ENCODE peak calls at places on chromosomes 12 and 14, in six cellular contexts. N is astrocyte of the spinal cord, P is fibroblast of mammary gland, S is kidney epithelial cell, B is cardiac fibroblast, O is thoracic aorta. M is an unnamed sample.
A peak's percentile ranks its signal among the peaks of the same experiment; 100 is the strongest.

GRCh38 chr12:71007736-71008449 is 87.4 kb upstream of the PTPRR start:
- DNase-seq in O (no peak), B (no peak), P (peak; percentile 68), S (no peak), N (no peak), M (no peak)

GRCh38 chr12:75632452-75632851 is 121.0 kb upstream of the KRR1 start:
- DNase-seq in P (peak; percentile 25), O (no peak), B (peak; percentile 36), S (no peak), N (peak; percentile 60), M (no peak)

GRCh38 chr12:40170593-40170992 is 54.2 kb upstream of the LRRK2 start:
- DNase-seq in N (no peak), S (no peak), B (no peak), P (no peak), O (no peak), M (no peak)

GRCh38 chr14:99213101-99213500 is 58.9 kb downstream of the BCL11B start:
- DNase-seq in B (no peak), O (no peak), S (no peak), N (no peak), P (no peak), M (no peak)

GRCh38 chr12:124087251-124088141 is 114.5 kb downstream of the ZNF664 start:
- DNase-seq in S (no peak), N (no peak), B (no peak), O (no peak), P (no peak), M (no peak)

GRCh38 chr12:93813181-93813580 is 136.0 kb downstream of the CRADD start:
- DNase-seq in B (peak; percentile 97), P (peak; percentile 50), N (no peak), S (no peak), O (no peak), M (no peak)

GRCh38 chr12:111180830-111181726 is 187.8 kb downstream of the PHETA1 start:
- DNase-seq in B (peak; percentile 60), N (no peak), O (peak; percentile 14), S (no peak), P (peak; percentile 47), M (no peak)

GRCh38 chr12:33605776-33606175 is 166.2 kb upstream of the SYT10 start:
- DNase-seq in B (no peak), O (no peak), P (peak; percentile 2), S (no peak), N (no peak), M (peak; percentile 50)

GRCh38 chr12:46983393-46983793 is 96.0 kb upstream of the PCED1B start:
- DNase-seq in N (no peak), O (no peak), P (no peak), S (no peak), B (no peak), M (no peak)

GRCh38 chr14:90381011-90381790 is 15.6 kb upstream of the CALM1 start:
- DNase-seq in O (no peak), N (no peak), S (no peak), B (peak; percentile 46), P (peak; percentile 45), M (no peak)

GRCh38 chr14:32666310-32666709 is 272.4 kb upstream of the NPAS3 start:
- DNase-seq in P (no peak), N (no peak), O (no peak), S (no peak), B (no peak), M (no peak)

GRCh38 chr12:80776706-80777105 is 60.0 kb downstream of the MYF5 start:
- DNase-seq in N (no peak), P (no peak), S (no peak), B (no peak), O (no peak), M (no peak)

GRCh38 chr12:62779488-62779887 is 155.5 kb downstream of the PPM1H start:
- DNase-seq in S (no peak), N (no peak), P (no peak), O (no peak), B (no peak), M (no peak)

GRCh38 chr14:21498540-21499526 is 12.3 kb downstream of the METTL3 start:
- DNase-seq in B (peak; percentile 61), P (peak; percentile 60), O (no peak), S (no peak), N (peak; percentile 50), M (peak; percentile 65)
- TF ChIP-seq CTCF in B (peak; percentile 35), P (peak; percentile 50), O (peak; percentile 45), S (peak; percentile 46), N (peak; percentile 42), M (peak; percentile 77)

GRCh38 chr14:21724115-21724973 is 50.7 kb upstream of the OR4E1 start:
- DNase-seq in B (no peak), P (no peak), S (no peak), N (no peak), O (no peak), M (no peak)

GRCh38 chr14:21719841-21720240 is 46.2 kb upstream of the OR4E1 start:
- DNase-seq in B (no peak), P (no peak), N (no peak), O (no peak), S (no peak), M (no peak)

GRCh38 chr14:21721504-21721903 is 47.9 kb upstream of the OR4E1 start:
- DNase-seq in N (no peak), O (no peak), B (no peak), P (no peak), S (no peak), M (no peak)

DNA sequence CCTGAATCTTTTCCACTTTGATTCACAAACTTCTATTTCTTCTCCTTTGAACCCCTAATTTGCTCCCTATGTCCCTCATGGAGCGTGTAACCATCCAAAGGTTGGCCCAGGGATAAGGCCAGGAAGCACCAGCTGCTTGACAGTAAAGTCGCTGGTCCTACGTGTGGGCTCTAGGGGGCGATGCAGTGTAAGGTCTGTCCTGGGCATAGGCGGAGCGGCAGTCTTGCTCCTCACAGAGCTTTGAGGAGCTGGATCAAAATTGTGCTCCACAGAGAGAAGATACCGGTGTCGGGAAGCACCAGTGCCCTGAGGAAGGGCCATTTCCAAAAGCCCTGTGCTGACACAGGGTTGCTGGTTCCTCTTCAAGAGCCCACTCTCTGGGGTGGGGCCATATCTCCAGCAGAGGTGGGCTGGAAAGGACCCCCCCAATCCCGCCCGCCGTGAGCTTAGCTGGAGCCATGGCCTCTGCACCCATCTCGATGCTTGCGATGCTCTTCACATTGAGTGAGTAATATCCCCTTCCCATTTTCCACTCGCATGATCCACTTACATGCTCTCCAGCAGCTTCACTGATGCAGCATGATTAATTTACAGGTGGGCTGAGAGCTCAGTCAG is 49.9 kb upstream of the OR4E1 start:
- DNase-seq in S (no peak), B (no peak), O (no peak), P (peak; percentile 15), N (no peak), M (peak; percentile 32)
- TF ChIP-seq CTCF in S (peak; percentile 44), B (peak; percentile 16), O (no peak), P (peak; percentile 34), N (peak; percentile 36), M (peak; percentile 55)

DNA sequence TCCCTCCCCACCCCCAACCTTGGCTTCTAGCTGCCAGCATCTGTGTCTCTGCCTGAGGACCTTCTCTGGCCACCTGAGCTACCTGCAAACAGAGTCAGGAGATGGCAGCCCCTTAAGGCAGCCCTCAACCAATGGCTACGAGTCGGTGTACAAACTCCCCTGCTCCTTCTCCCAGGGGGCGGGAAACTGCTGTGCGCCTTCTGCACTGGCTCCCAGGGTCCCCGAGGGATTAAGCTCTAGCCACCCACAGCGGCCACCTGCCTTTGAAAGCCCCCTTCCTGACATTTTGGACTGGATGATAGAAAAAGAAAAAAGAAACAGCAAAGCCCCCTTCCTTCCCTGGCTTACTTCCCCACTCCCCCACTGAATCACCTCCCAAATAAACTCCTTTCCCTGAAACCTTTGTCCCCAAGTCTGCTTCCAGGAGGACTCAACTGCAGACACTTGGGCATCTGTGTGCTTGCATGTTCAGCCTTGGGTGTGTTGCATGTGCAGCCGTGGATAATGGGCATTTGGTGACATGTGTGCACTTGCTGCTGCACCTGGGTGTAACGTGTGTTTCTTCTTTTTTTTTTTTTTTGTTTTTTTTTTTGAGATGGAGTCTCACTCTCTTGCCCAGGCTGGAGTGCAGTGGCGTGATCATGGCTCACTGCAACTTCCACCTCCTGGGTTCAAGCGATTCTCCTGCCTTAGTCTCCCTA is 6.0 kb downstream of the SDS start:
- DNase-seq in S (no peak), B (no peak), N (no peak), P (no peak), O (no peak), M (no peak)
- TF ChIP-seq CTCF in S (no peak), B (no peak), N (no peak), P (no peak), O (no peak), M (no peak)

DNA sequence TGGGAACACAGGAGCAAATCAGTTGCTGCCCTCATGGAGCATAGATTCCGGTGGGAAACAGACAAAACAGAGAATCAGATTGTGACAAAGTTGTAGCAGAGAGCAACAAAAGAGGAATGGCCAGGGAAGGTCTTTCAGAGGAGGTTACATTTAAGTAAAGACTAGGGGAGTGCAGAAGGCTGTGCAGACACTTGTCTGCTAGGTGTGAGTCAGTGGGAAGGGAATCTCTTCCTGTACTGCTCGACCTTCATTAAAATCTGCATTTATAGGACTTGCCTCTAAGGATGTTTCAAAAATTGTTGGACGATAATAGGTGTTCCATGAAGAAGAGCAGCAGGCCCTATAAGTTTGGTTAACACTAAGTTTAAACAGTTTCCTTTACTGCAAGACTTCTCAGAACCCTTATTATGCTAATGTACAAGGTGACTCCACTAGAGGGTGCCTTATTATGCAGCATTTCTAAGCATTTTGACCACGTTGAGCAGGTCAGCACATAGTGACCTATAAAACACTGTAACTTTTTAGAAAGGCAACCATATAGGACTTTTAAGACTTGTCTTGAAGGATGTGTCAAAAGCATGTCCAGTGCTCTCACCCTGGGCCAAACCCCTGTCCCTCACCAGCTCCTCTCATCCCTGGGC is 91.8 kb upstream of the RIC8B start:
- DNase-seq in B (peak; percentile 72), O (no peak), S (no peak), P (peak; percentile 44), N (peak; percentile 11), M (peak; percentile 37)
- TF ChIP-seq CTCF in B (peak; percentile 35), O (no peak), S (peak; percentile 29), P (peak; percentile 33), N (peak; percentile 19), M (peak; percentile 54)

M was measured in PC-3.